ENCODE peak calls at places on chromosomes 6 and 20, in four cellular contexts. L is lower lobe of right lung, W is GM23248, E is keratinocyte. D is an unnamed sample.

GRCh38 chr6:43217351-43217750 is 11.9 kb downstream of the DNPH1 start:
- DNase-seq in E (no peak), L (no peak), W (no peak), D (no peak)

GRCh38 chr6:15387118-15387517 is 141.2 kb downstream of the JARID2 start:
- DNase-seq in E (no peak), W (peak), L (no peak), D (no peak)

GRCh38 chr6:167401525-167402194 is 76.8 kb downstream of the TTLL2 start:
- DNase-seq in E (no peak), L (peak), W (no peak), D (no peak)

GRCh38 chr20:1876217-1876921 is 18.8 kb upstream of the SIRPA start:
- DNase-seq in W (no peak), E (peak), L (no peak), D (no peak)

GRCh38 chr6:104418839-104419238 is 440.9 kb downstream of the HACE1 start:
- DNase-seq in L (no peak), W (no peak), E (no peak), D (no peak)

GRCh38 chr6:125421853-125422252 is 120.1 kb upstream of the HDDC2 start:
- DNase-seq in E (no peak), W (peak), L (no peak), D (no peak)

GRCh38 chr6:150813319-150813992 is 52.0 kb upstream of the MTHFD1L start:
- DNase-seq in W (peak), L (no peak), E (no peak), D (peak)

GRCh38 chr6:3484240-3484639 is 27.4 kb upstream of the SLC22A23 start:
- DNase-seq in E (no peak), L (no peak), W (peak), D (peak)

GRCh38 chr6:91276315-91276714 is 689.4 kb upstream of the MAP3K7 start:
- DNase-seq in L (no peak), W (no peak), E (no peak), D (no peak)

GRCh38 chr20:40110241-40110910 is 578.7 kb downstream of the MAFB start:
- DNase-seq in L (no peak), E (no peak), W (no peak), D (no peak)

GRCh38 chr20:10502098-10502526 is 67.0 kb downstream of the SLX4IP start:
- DNase-seq in L (no peak), E (no peak), W (no peak), D (no peak)

GRCh38 chr6:105733556-105734162 is 330.8 kb upstream of the PREP start:
- DNase-seq in W (peak), L (no peak), E (peak), D (no peak)

GRCh38 chr6:134111062-134111677 is 58.7 kb upstream of the SLC2A12 start:
- DNase-seq in L (no peak), E (peak), W (peak), D (peak)

GRCh38 chr6:123745877-123746276 is 57.8 kb upstream of the NKAIN2 start:
- DNase-seq in L (no peak), W (peak), E (no peak), D (peak)

GRCh38 chr6:114714836-114715507 is 372.1 kb upstream of the HS3ST5 start:
- DNase-seq in E (no peak), W (no peak), L (no peak), D (no peak)
- H3K27ac ChIP-seq in E (no peak), W (no peak), L (no peak), D (no peak)

GRCh38 chr6:7920425-7920824 is 9.8 kb upstream of the TXNDC5 start:
- DNase-seq in E (no peak), W (peak), L (no peak), D (peak)
- H3K27ac ChIP-seq in E (no peak), W (no peak), L (no peak), D (peak)

GRCh38 chr6:18330548-18331066 is 56.5 kb upstream of the RNF144B start:
- DNase-seq in L (no peak), E (no peak), W (no peak), D (no peak)
- H3K27ac ChIP-seq in L (peak), E (no peak), W (no peak), D (no peak)

GRCh38 chr20:62371588-62372041 is 4.5 kb upstream of the LAMA5 start:
- DNase-seq in E (no peak), W (no peak), L (no peak), D (no peak)
- H3K27ac ChIP-seq in E (no peak), W (no peak), L (no peak), D (no peak)